ENCODE peak calls at places on chromosomes 2 and 18, in nine cellular contexts. F is NCI-H1092 treated with DMSO at 0.1 percent for 48 hours; C is pulmonary artery endothelial cell; E is activated naive CD4-positive, alpha-beta T cell; W is activated T-cell treated with anti-CD3 and anti-CD28 coated beads for 48 hours; H is AG08395; Z is GM23248; M is HTR-8/SVneo; O is T follicular helper cell. A is an unnamed sample.

GRCh38 chr2:149781263-149781808 is 193.8 kb upstream of the MMADHC start:
- DNase-seq in O (no peak), Z (no peak), C (no peak), F (no peak), W (no peak), E (no peak), H (no peak), M (no peak), A (no peak)

GRCh38 chr2:96763511-96764252 is 3.0 kb downstream of the CNNM4 start:
- DNase-seq in O (no peak), E (no peak), F (peak), M (peak), W (no peak), H (peak), C (no peak), Z (peak), A (no peak)

GRCh38 chr2:107133412-107133811 is 247.4 kb upstream of the ST6GAL2 start:
- DNase-seq in W (no peak), Z (no peak), C (no peak), E (no peak), H (no peak), F (no peak), M (no peak), O (no peak), A (no peak)

GRCh38 chr2:667332-668000 is 9.7 kb downstream of the TMEM18 start:
- DNase-seq in Z (peak), F (no peak), E (no peak), M (peak), O (no peak), W (no peak), C (peak), H (peak), A (peak)

GRCh38 chr2:73356097-73356496 is 29.5 kb upstream of the ALMS1 start:
- DNase-seq in M (no peak), O (no peak), H (no peak), W (no peak), F (no peak), C (no peak), Z (no peak), E (no peak), A (no peak)

GRCh38 chr2:127193164-127193947 is 26.7 kb downstream of the CYP27C1 start:
- DNase-seq in Z (peak), M (no peak), W (no peak), H (peak), F (no peak), C (no peak), E (no peak), O (no peak), A (no peak)

GRCh38 chr2:192087398-192087958 is 107.3 kb downstream of the TMEFF2 start:
- DNase-seq in O (no peak), F (peak), E (no peak), C (no peak), W (no peak), Z (no peak), H (no peak), M (no peak), A (no peak)

GRCh38 chr2:242004902-242005230 is 135.3 kb downstream of the RTP5 start:
- DNase-seq in M (no peak), C (no peak), F (no peak), Z (no peak), H (no peak), E (no peak), O (no peak), W (no peak), A (no peak)

GRCh38 chr2:160293401-160293911 is 93.4 kb upstream of the ITGB6 start:
- DNase-seq in E (no peak), C (no peak), Z (peak), F (no peak), O (no peak), W (no peak), H (peak), M (no peak), A (peak)

GRCh38 chr18:48802543-48803428 is 148.0 kb downstream of the SMAD7 start:
- DNase-seq in E (no peak), H (no peak), M (no peak), Z (no peak), F (no peak), W (no peak), C (no peak), O (no peak), A (peak)

GRCh38 chr2:178829981-178830380 is 22.8 kb upstream of the TTN start:
- DNase-seq in H (no peak), C (no peak), O (no peak), F (no peak), M (no peak), E (no peak), Z (no peak), W (no peak), A (no peak)

GRCh38 chr2:100907832-100908231 is 87.9 kb downstream of the NPAS2 start:
- DNase-seq in E (no peak), Z (no peak), W (no peak), F (no peak), O (no peak), C (no peak), H (no peak), M (no peak), A (no peak)

GRCh38 chr2:8437228-8437948 is 244.5 kb upstream of the ID2 start:
- DNase-seq in C (no peak), W (no peak), F (no peak), E (no peak), M (no peak), Z (peak), H (no peak), O (no peak), A (peak)